ENCODE peak calls at places on chromosomes 16 and 17, in four cellular contexts. Y, L, T and G are unnamed samples.
A peak's percentile ranks its signal among the peaks of the same experiment; 100 is the strongest.

GRCh38 chr17:5381542-5381941 is 37.9 kb downstream of the NUP88 start:
- DNase-seq in Y (peak; percentile 34), L (no peak), T (peak; percentile 62), G (peak; percentile 13)

GRCh38 chr17:11948791-11949190 is 48.5 kb downstream of the ZNF18 start:
- DNase-seq in Y (peak; percentile 86), L (no peak), T (peak; percentile 27), G (peak; percentile 84)

GRCh38 chr17:40541873-40542561 is 23.3 kb downstream of the CCR7 start:
- DNase-seq in Y (no peak), L (no peak), T (no peak), G (no peak)

GRCh38 chr16:29925805-29926674 is at the start of gene KCTD13:
- DNase-seq in Y (peak; percentile 73), L (peak; percentile 89), T (peak; percentile 79), G (peak; percentile 81)

GRCh38 chr16:90019543-90020259 is 445 bp upstream of the DBNDD1 start:
- DNase-seq in Y (peak; percentile 89), L (no peak), T (peak; percentile 75), G (peak; percentile 86)

GRCh38 chr16:30956601-30957455 is 726 bp upstream of the SETD1A start:
- DNase-seq in Y (peak; percentile 81), L (peak; percentile 90), T (peak; percentile 90), G (peak; percentile 86)

GRCh38 chr17:2481760-2482159 is 29.9 kb downstream of the METTL16 start:
- DNase-seq in Y (no peak), L (no peak), T (no peak), G (no peak)

GRCh38 chr16:68311316-68311620 is 449 bp downstream of the PRMT7 start:
- DNase-seq in Y (peak; percentile 39), L (no peak), T (peak; percentile 55), G (peak; percentile 40)

GRCh38 chr16:5791011-5791410 is 693.4 kb upstream of the EEF2KMT start:
- DNase-seq in Y (no peak), L (no peak), T (no peak), G (peak; percentile 40)

GRCh38 chr16:21950782-21951521 is 2.2 kb upstream of the UQCRC2 start:
- DNase-seq in Y (peak; percentile 37), L (no peak), T (peak; percentile 59), G (peak; percentile 32)

GRCh38 chr16:31530405-31530804 is 2.7 kb downstream of the AHSP start:
- DNase-seq in Y (no peak), L (no peak), T (no peak), G (no peak)

GRCh38 chr16:75420987-75421819 is 12.1 kb downstream of the CFDP1 start:
- DNase-seq in Y (peak; percentile 45), L (no peak), T (peak; percentile 81), G (peak; percentile 42)

GRCh38 chr17:1713878-1714487 is 3.8 kb upstream of the TLCD2 start:
- DNase-seq in Y (peak; percentile 32), L (no peak), T (peak; percentile 56), G (no peak)

GRCh38 chr17:7792611-7793010 is 41.4 kb upstream of the KDM6B start:
- DNase-seq in Y (no peak), L (no peak), T (no peak), G (no peak)

GRCh38 chr16:86220552-86220951 is 289.8 kb upstream of the FOXF1 start:
- DNase-seq in Y (peak; percentile 64), L (no peak), T (no peak), G (no peak)

GRCh38 chr16:87945351-87946042 is 5.7 kb upstream of the BANP start:
- DNase-seq in Y (peak; percentile 83), L (no peak), T (peak; percentile 86), G (peak; percentile 88)

GRCh38 chr16:22195445-22195694 is 10.7 kb upstream of the EEF2K start:
- DNase-seq in Y (no peak), L (no peak), T (no peak), G (no peak)

GRCh38 chr17:74864866-74865395 is 5.2 kb upstream of the GRIN2C start:
- DNase-seq in Y (peak; percentile 57), L (peak; percentile 58), T (peak; percentile 73), G (peak; percentile 53)

GRCh38 chr17:80892900-80893603 is 98.6 kb upstream of the CHMP6 start:
- DNase-seq in Y (peak; percentile 79), L (no peak), T (peak; percentile 48), G (peak; percentile 80)

GRCh38 chr16:1163567-1164055 is 10.7 kb downstream of the CACNA1H start:
- DNase-seq in Y (peak; percentile 45), L (no peak), T (peak; percentile 24), G (peak; percentile 39)

GRCh38 chr17:40922239-40922638 is 15.2 kb downstream of the KRT23 start:
- DNase-seq in Y (peak; percentile 88), L (no peak), T (peak; percentile 89), G (peak; percentile 84)

GRCh38 chr16:73890524-73891500 is 405.8 kb upstream of the PSMD7 start:
- DNase-seq in Y (peak; percentile 4), L (no peak), T (peak; percentile 3), G (no peak)

GRCh38 chr17:58303981-58304734 is 23.4 kb upstream of the MPO start:
- DNase-seq in Y (peak; percentile 23), L (no peak), T (peak; percentile 62), G (peak; percentile 22)

GRCh38 chr16:28877642-28877975 is 679 bp upstream of the ATP2A1 start:
- DNase-seq in Y (no peak), L (no peak), T (no peak), G (no peak)

GRCh38 chr16:68470461-68471150 is 22.3 kb upstream of the SMPD3 start:
- DNase-seq in Y (no peak), L (no peak), T (no peak), G (no peak)

GRCh38 chr16:81500833-81501521 is 56.4 kb downstream of the CMIP start:
- DNase-seq in Y (peak; percentile 81), L (no peak), T (peak; percentile 80), G (peak; percentile 87)

GRCh38 chr16:55572439-55572838 is 6.0 kb downstream of the CAPNS2 start:
- DNase-seq in Y (no peak), L (no peak), T (no peak), G (no peak)

GRCh38 chr17:64572682-64573154 is 65.9 kb downstream of the CEP95 start:
- DNase-seq in Y (peak; percentile 61), L (no peak), T (peak; percentile 43), G (no peak)

GRCh38 chr17:33929181-33929724 is 325.8 kb upstream of the CCL2 start:
- DNase-seq in Y (no peak), L (no peak), T (no peak), G (no peak)

GRCh38 chr16:72126429-72126765 is 32.8 kb downstream of the DHX38 start:
- DNase-seq in Y (no peak), L (no peak), T (no peak), G (no peak)

GRCh38 chr17:81254955-81255717 is 16.0 kb downstream of the NDUFAF8 start:
- DNase-seq in Y (peak; percentile 82), L (no peak), T (peak; percentile 79), G (peak; percentile 79)

GRCh38 chr16:31344712-31345111 is 10.3 kb upstream of the ITGAX start:
- DNase-seq in Y (no peak), L (no peak), T (no peak), G (no peak)

GRCh38 chr17:9360610-9361571 is 214.7 kb downstream of the STX8 start:
- DNase-seq in Y (peak; percentile 89), L (no peak), T (peak; percentile 92), G (peak; percentile 64)

GRCh38 chr16:83577201-83577600 is 230.6 kb upstream of the HSBP1 start:
- DNase-seq in Y (no peak), L (no peak), T (no peak), G (no peak)